ENCODE peak calls at places on chromosome 18, in seven cellular contexts. One of them, this sample, is unnamed.

GRCh38 chr18:59621027-59621426 is 76.2 kb downstream of the CCBE1 start:
- DNase-seq in skeletal muscle cell: no peak
- DNase-seq in non-pigmented ciliary epithelial cell: no peak
- DNase-seq in KG1: no peak
- DNase-seq in stimulated activated CD4-positive, alpha-beta T cell treated with anti-CD3 and anti-CD28 coated beads, Interleukin-1b, Interleukin-23, amount 100 ng/mL, for 1 hour: no peak
- DNase-seq in CD4-positive, alpha-beta T cell: no peak
- DNase-seq in GM12865: no peak
- DNase-seq in this sample: no peak

GRCh38 chr18:10424576-10425314 is 29.7 kb upstream of the APCDD1 start:
- DNase-seq in CD4-positive, alpha-beta T cell: no peak
- DNase-seq in stimulated activated CD4-positive, alpha-beta T cell treated with anti-CD3 and anti-CD28 coated beads, Interleukin-1b, Interleukin-23, amount 100 ng/mL, for 1 hour: no peak
- DNase-seq in non-pigmented ciliary epithelial cell: no peak
- DNase-seq in KG1: no peak
- DNase-seq in skeletal muscle cell: no peak
- DNase-seq in GM12865: no peak
- DNase-seq in this sample: no peak

GRCh38 chr18:59696311-59697235 is 650 bp downstream of the CCBE1 start:
- DNase-seq in CD4-positive, alpha-beta T cell: no peak
- DNase-seq in stimulated activated CD4-positive, alpha-beta T cell treated with anti-CD3 and anti-CD28 coated beads, Interleukin-1b, Interleukin-23, amount 100 ng/mL, for 1 hour: no peak
- DNase-seq in KG1: no peak
- DNase-seq in non-pigmented ciliary epithelial cell: no peak
- DNase-seq in skeletal muscle cell: no peak
- DNase-seq in GM12865: no peak
- DNase-seq in this sample: no peak

GRCh38 chr18:24659837-24660720 is 199.6 kb downstream of the HRH4 start:
- DNase-seq in non-pigmented ciliary epithelial cell: no peak
- DNase-seq in skeletal muscle cell: no peak
- DNase-seq in GM12865: peak; percentile 53
- DNase-seq in KG1: no peak
- DNase-seq in CD4-positive, alpha-beta T cell: peak; percentile 5
- DNase-seq in stimulated activated CD4-positive, alpha-beta T cell treated with anti-CD3 and anti-CD28 coated beads, Interleukin-1b, Interleukin-23, amount 100 ng/mL, for 1 hour: no peak
- DNase-seq in this sample: no peak

GRCh38 chr18:7946724-7947377 is 379.7 kb downstream of the PTPRM start:
- DNase-seq in non-pigmented ciliary epithelial cell: no peak
- DNase-seq in CD4-positive, alpha-beta T cell: no peak
- DNase-seq in stimulated activated CD4-positive, alpha-beta T cell treated with anti-CD3 and anti-CD28 coated beads, Interleukin-1b, Interleukin-23, amount 100 ng/mL, for 1 hour: no peak
- DNase-seq in KG1: peak; percentile 25
- DNase-seq in skeletal muscle cell: peak; percentile 85
- DNase-seq in GM12865: peak; percentile 10
- DNase-seq in this sample: no peak

GRCh38 chr18:29185801-29186200 is 1008.9 kb upstream of the CDH2 start:
- DNase-seq in KG1: no peak
- DNase-seq in GM12865: no peak
- DNase-seq in skeletal muscle cell: no peak
- DNase-seq in stimulated activated CD4-positive, alpha-beta T cell treated with anti-CD3 and anti-CD28 coated beads, Interleukin-1b, Interleukin-23, amount 100 ng/mL, for 1 hour: no peak
- DNase-seq in CD4-positive, alpha-beta T cell: no peak
- DNase-seq in non-pigmented ciliary epithelial cell: no peak
- DNase-seq in this sample: no peak

GRCh38 chr18:74197705-74198341 is 49.5 kb downstream of the TIMM21 start:
- DNase-seq in stimulated activated CD4-positive, alpha-beta T cell treated with anti-CD3 and anti-CD28 coated beads, Interleukin-1b, Interleukin-23, amount 100 ng/mL, for 1 hour: no peak
- DNase-seq in KG1: no peak
- DNase-seq in CD4-positive, alpha-beta T cell: no peak
- DNase-seq in skeletal muscle cell: no peak
- DNase-seq in GM12865: no peak
- DNase-seq in non-pigmented ciliary epithelial cell: no peak
- DNase-seq in this sample: no peak

GRCh38 chr18:55523001-55523400 is 65.0 kb downstream of the TCF4 start:
- DNase-seq in CD4-positive, alpha-beta T cell: no peak
- DNase-seq in stimulated activated CD4-positive, alpha-beta T cell treated with anti-CD3 and anti-CD28 coated beads, Interleukin-1b, Interleukin-23, amount 100 ng/mL, for 1 hour: no peak
- DNase-seq in skeletal muscle cell: no peak
- DNase-seq in non-pigmented ciliary epithelial cell: no peak
- DNase-seq in GM12865: no peak
- DNase-seq in KG1: no peak
- DNase-seq in this sample: no peak

GRCh38 chr18:66682855-66683322 is 79.0 kb upstream of the CDH19 start:
- DNase-seq in CD4-positive, alpha-beta T cell: no peak
- DNase-seq in skeletal muscle cell: no peak
- DNase-seq in stimulated activated CD4-positive, alpha-beta T cell treated with anti-CD3 and anti-CD28 coated beads, Interleukin-1b, Interleukin-23, amount 100 ng/mL, for 1 hour: no peak
- DNase-seq in KG1: no peak
- DNase-seq in GM12865: no peak
- DNase-seq in non-pigmented ciliary epithelial cell: no peak
- DNase-seq in this sample: no peak

GRCh38 chr18:39313992-39314391 is 1748.4 kb upstream of the CELF4 start:
- DNase-seq in skeletal muscle cell: no peak
- DNase-seq in GM12865: no peak
- DNase-seq in KG1: no peak
- DNase-seq in non-pigmented ciliary epithelial cell: no peak
- DNase-seq in stimulated activated CD4-positive, alpha-beta T cell treated with anti-CD3 and anti-CD28 coated beads, Interleukin-1b, Interleukin-23, amount 100 ng/mL, for 1 hour: no peak
- DNase-seq in CD4-positive, alpha-beta T cell: no peak
- DNase-seq in this sample: no peak

GRCh38 chr18:78955066-78955465 is 24.6 kb upstream of the SALL3 start:
- DNase-seq in non-pigmented ciliary epithelial cell: no peak
- DNase-seq in skeletal muscle cell: no peak
- DNase-seq in GM12865: no peak
- DNase-seq in stimulated activated CD4-positive, alpha-beta T cell treated with anti-CD3 and anti-CD28 coated beads, Interleukin-1b, Interleukin-23, amount 100 ng/mL, for 1 hour: no peak
- DNase-seq in KG1: no peak
- DNase-seq in CD4-positive, alpha-beta T cell: no peak
- DNase-seq in this sample: no peak

GRCh38 chr18:7957297-7957696 is 390.2 kb downstream of the PTPRM start:
- DNase-seq in GM12865: no peak
- DNase-seq in skeletal muscle cell: no peak
- DNase-seq in CD4-positive, alpha-beta T cell: no peak
- DNase-seq in non-pigmented ciliary epithelial cell: no peak
- DNase-seq in KG1: no peak
- DNase-seq in stimulated activated CD4-positive, alpha-beta T cell treated with anti-CD3 and anti-CD28 coated beads, Interleukin-1b, Interleukin-23, amount 100 ng/mL, for 1 hour: no peak
- DNase-seq in this sample: no peak

GRCh38 chr18:76450912-76451421 is 44.1 kb downstream of the ZNF516 start:
- DNase-seq in GM12865: peak; percentile 60
- DNase-seq in stimulated activated CD4-positive, alpha-beta T cell treated with anti-CD3 and anti-CD28 coated beads, Interleukin-1b, Interleukin-23, amount 100 ng/mL, for 1 hour: no peak
- DNase-seq in CD4-positive, alpha-beta T cell: no peak
- DNase-seq in non-pigmented ciliary epithelial cell: no peak
- DNase-seq in KG1: peak; percentile 15
- DNase-seq in skeletal muscle cell: no peak
- DNase-seq in this sample: no peak

GRCh38 chr18:48796491-48797205 is 154.1 kb downstream of the SMAD7 start:
- DNase-seq in CD4-positive, alpha-beta T cell: no peak
- DNase-seq in skeletal muscle cell: no peak
- DNase-seq in GM12865: no peak
- DNase-seq in KG1: no peak
- DNase-seq in stimulated activated CD4-positive, alpha-beta T cell treated with anti-CD3 and anti-CD28 coated beads, Interleukin-1b, Interleukin-23, amount 100 ng/mL, for 1 hour: no peak
- DNase-seq in non-pigmented ciliary epithelial cell: no peak
- DNase-seq in this sample: peak; percentile 51

GRCh38 chr18:79911009-79911870 is 40.2 kb downstream of the SLC66A2 start:
- DNase-seq in GM12865: no peak
- DNase-seq in CD4-positive, alpha-beta T cell: no peak
- DNase-seq in stimulated activated CD4-positive, alpha-beta T cell treated with anti-CD3 and anti-CD28 coated beads, Interleukin-1b, Interleukin-23, amount 100 ng/mL, for 1 hour: no peak
- DNase-seq in KG1: no peak
- DNase-seq in skeletal muscle cell: no peak
- DNase-seq in non-pigmented ciliary epithelial cell: no peak
- DNase-seq in this sample: no peak

GRCh38 chr18:58844871-58845270 is 19.8 kb upstream of the ZNF532 start:
- DNase-seq in skeletal muscle cell: no peak
- DNase-seq in KG1: no peak
- DNase-seq in GM12865: no peak
- DNase-seq in CD4-positive, alpha-beta T cell: no peak
- DNase-seq in non-pigmented ciliary epithelial cell: no peak
- DNase-seq in stimulated activated CD4-positive, alpha-beta T cell treated with anti-CD3 and anti-CD28 coated beads, Interleukin-1b, Interleukin-23, amount 100 ng/mL, for 1 hour: no peak
- DNase-seq in this sample: no peak

GRCh38 chr18:44792456-44793080 is 111.9 kb downstream of the SETBP1 start:
- DNase-seq in skeletal muscle cell: no peak
- DNase-seq in KG1: no peak
- DNase-seq in CD4-positive, alpha-beta T cell: no peak
- DNase-seq in GM12865: no peak
- DNase-seq in stimulated activated CD4-positive, alpha-beta T cell treated with anti-CD3 and anti-CD28 coated beads, Interleukin-1b, Interleukin-23, amount 100 ng/mL, for 1 hour: no peak
- DNase-seq in non-pigmented ciliary epithelial cell: no peak
- DNase-seq in this sample: no peak

GRCh38 chr18:21684731-21685130 is 19.8 kb downstream of the ABHD3 start:
- DNase-seq in GM12865: peak; percentile 70
- DNase-seq in stimulated activated CD4-positive, alpha-beta T cell treated with anti-CD3 and anti-CD28 coated beads, Interleukin-1b, Interleukin-23, amount 100 ng/mL, for 1 hour: no peak
- DNase-seq in skeletal muscle cell: no peak
- DNase-seq in CD4-positive, alpha-beta T cell: no peak
- DNase-seq in non-pigmented ciliary epithelial cell: no peak
- DNase-seq in KG1: no peak
- DNase-seq in this sample: no peak

GRCh38 chr18:26228562-26229260 is 2.5 kb downstream of the TAF4B start:
- DNase-seq in GM12865: no peak
- DNase-seq in skeletal muscle cell: no peak
- DNase-seq in non-pigmented ciliary epithelial cell: no peak
- DNase-seq in stimulated activated CD4-positive, alpha-beta T cell treated with anti-CD3 and anti-CD28 coated beads, Interleukin-1b, Interleukin-23, amount 100 ng/mL, for 1 hour: no peak
- DNase-seq in CD4-positive, alpha-beta T cell: no peak
- DNase-seq in KG1: no peak
- DNase-seq in this sample: no peak

GRCh38 chr18:74331404-74331803 is 15.8 kb downstream of the C18orf63 start:
- DNase-seq in non-pigmented ciliary epithelial cell: no peak
- DNase-seq in GM12865: peak; percentile 18
- DNase-seq in skeletal muscle cell: no peak
- DNase-seq in stimulated activated CD4-positive, alpha-beta T cell treated with anti-CD3 and anti-CD28 coated beads, Interleukin-1b, Interleukin-23, amount 100 ng/mL, for 1 hour: no peak
- DNase-seq in KG1: no peak
- DNase-seq in CD4-positive, alpha-beta T cell: no peak
- DNase-seq in this sample: no peak

GRCh38 chr18:394997-395383 is 105.5 kb downstream of the COLEC12 start:
- DNase-seq in non-pigmented ciliary epithelial cell: no peak
- DNase-seq in stimulated activated CD4-positive, alpha-beta T cell treated with anti-CD3 and anti-CD28 coated beads, Interleukin-1b, Interleukin-23, amount 100 ng/mL, for 1 hour: no peak
- DNase-seq in GM12865: no peak
- DNase-seq in CD4-positive, alpha-beta T cell: no peak
- DNase-seq in skeletal muscle cell: no peak
- DNase-seq in KG1: no peak
- DNase-seq in this sample: no peak

GRCh38 chr18:58349650-58350049 is 279.2 kb downstream of the ALPK2 start:
- DNase-seq in skeletal muscle cell: no peak
- DNase-seq in GM12865: peak; percentile 17
- DNase-seq in non-pigmented ciliary epithelial cell: no peak
- DNase-seq in KG1: no peak
- DNase-seq in CD4-positive, alpha-beta T cell: no peak
- DNase-seq in stimulated activated CD4-positive, alpha-beta T cell treated with anti-CD3 and anti-CD28 coated beads, Interleukin-1b, Interleukin-23, amount 100 ng/mL, for 1 hour: no peak
- DNase-seq in this sample: no peak

GRCh38 chr18:59565957-59566356 is 131.3 kb downstream of the CCBE1 start:
- DNase-seq in CD4-positive, alpha-beta T cell: no peak
- DNase-seq in non-pigmented ciliary epithelial cell: no peak
- DNase-seq in stimulated activated CD4-positive, alpha-beta T cell treated with anti-CD3 and anti-CD28 coated beads, Interleukin-1b, Interleukin-23, amount 100 ng/mL, for 1 hour: no peak
- DNase-seq in KG1: no peak
- DNase-seq in skeletal muscle cell: no peak
- DNase-seq in GM12865: no peak
- DNase-seq in this sample: no peak

GRCh38 chr18:34929336-34929780 is 111.9 kb upstream of the MAPRE2 start:
- DNase-seq in stimulated activated CD4-positive, alpha-beta T cell treated with anti-CD3 and anti-CD28 coated beads, Interleukin-1b, Interleukin-23, amount 100 ng/mL, for 1 hour: no peak
- DNase-seq in CD4-positive, alpha-beta T cell: no peak
- DNase-seq in GM12865: no peak
- DNase-seq in KG1: no peak
- DNase-seq in non-pigmented ciliary epithelial cell: no peak
- DNase-seq in skeletal muscle cell: peak; percentile 56
- DNase-seq in this sample: no peak

GRCh38 chr18:25736516-25736915 is 353.9 kb downstream of the SS18 start:
- DNase-seq in GM12865: no peak
- DNase-seq in non-pigmented ciliary epithelial cell: no peak
- DNase-seq in stimulated activated CD4-positive, alpha-beta T cell treated with anti-CD3 and anti-CD28 coated beads, Interleukin-1b, Interleukin-23, amount 100 ng/mL, for 1 hour: no peak
- DNase-seq in KG1: no peak
- DNase-seq in skeletal muscle cell: no peak
- DNase-seq in CD4-positive, alpha-beta T cell: no peak
- DNase-seq in this sample: no peak

GRCh38 chr18:8081267-8081666 is 514.2 kb downstream of the PTPRM start:
- DNase-seq in stimulated activated CD4-positive, alpha-beta T cell treated with anti-CD3 and anti-CD28 coated beads, Interleukin-1b, Interleukin-23, amount 100 ng/mL, for 1 hour: no peak
- DNase-seq in skeletal muscle cell: no peak
- DNase-seq in non-pigmented ciliary epithelial cell: no peak
- DNase-seq in KG1: no peak
- DNase-seq in CD4-positive, alpha-beta T cell: no peak
- DNase-seq in GM12865: no peak
- DNase-seq in this sample: no peak

GRCh38 chr18:51461956-51462355 is 264.5 kb upstream of the MEX3C start:
- DNase-seq in stimulated activated CD4-positive, alpha-beta T cell treated with anti-CD3 and anti-CD28 coated beads, Interleukin-1b, Interleukin-23, amount 100 ng/mL, for 1 hour: no peak
- DNase-seq in skeletal muscle cell: no peak
- DNase-seq in non-pigmented ciliary epithelial cell: no peak
- DNase-seq in GM12865: no peak
- DNase-seq in CD4-positive, alpha-beta T cell: no peak
- DNase-seq in KG1: no peak
- DNase-seq in this sample: no peak

GRCh38 chr18:32040936-32041335 is 22.3 kb downstream of the RNF125 start:
- DNase-seq in non-pigmented ciliary epithelial cell: no peak
- DNase-seq in CD4-positive, alpha-beta T cell: peak; percentile 12
- DNase-seq in skeletal muscle cell: no peak
- DNase-seq in stimulated activated CD4-positive, alpha-beta T cell treated with anti-CD3 and anti-CD28 coated beads, Interleukin-1b, Interleukin-23, amount 100 ng/mL, for 1 hour: no peak
- DNase-seq in GM12865: no peak
- DNase-seq in KG1: peak; percentile 58
- DNase-seq in this sample: no peak

GRCh38 chr18:3177902-3178687 is 41.7 kb downstream of the MYOM1 start:
- DNase-seq in GM12865: peak; percentile 97
- DNase-seq in skeletal muscle cell: no peak
- DNase-seq in CD4-positive, alpha-beta T cell: no peak
- DNase-seq in non-pigmented ciliary epithelial cell: no peak
- DNase-seq in KG1: peak; percentile 73
- DNase-seq in stimulated activated CD4-positive, alpha-beta T cell treated with anti-CD3 and anti-CD28 coated beads, Interleukin-1b, Interleukin-23, amount 100 ng/mL, for 1 hour: no peak
- DNase-seq in this sample: peak; percentile 46